ENCODE peak calls at places on chromosome X, in nine cellular contexts. One of them, this sample, is unnamed.

GRCh38 chrX:40278340-40279090 is 180.8 kb upstream of the BCOR start:
- DNase-seq in C1 segment of cervical spinal cord: no peak
- DNase-seq in activated CD8-positive, alpha-beta T cell treated with anti-CD3 and anti-CD28 coated beads, Interleukin-2, amount 10 ng/mL, durations not matched to agents 7 days and 5 days: peak; percentile 64
- DNase-seq in RPMI7951: no peak
- DNase-seq in ACHN: no peak
- DNase-seq in mesothelial cell of epicardium: no peak
- DNase-seq in osteocyte: no peak
- DNase-seq in brain microvascular endothelial cell: peak; percentile 23
- DNase-seq in aorta: no peak
- DNase-seq in this sample: no peak

GRCh38 chrX:137792214-137792613 is 226.3 kb downstream of the ZIC3 start:
- DNase-seq in C1 segment of cervical spinal cord: no peak
- DNase-seq in activated CD8-positive, alpha-beta T cell treated with anti-CD3 and anti-CD28 coated beads, Interleukin-2, amount 10 ng/mL, durations not matched to agents 7 days and 5 days: no peak
- DNase-seq in RPMI7951: no peak
- DNase-seq in ACHN: no peak
- DNase-seq in mesothelial cell of epicardium: no peak
- DNase-seq in osteocyte: no peak
- DNase-seq in brain microvascular endothelial cell: no peak
- DNase-seq in aorta: no peak
- DNase-seq in this sample: no peak

GRCh38 chrX:13194291-13195103 is 125.4 kb downstream of the ATXN3L start:
- DNase-seq in C1 segment of cervical spinal cord: no peak
- DNase-seq in activated CD8-positive, alpha-beta T cell treated with anti-CD3 and anti-CD28 coated beads, Interleukin-2, amount 10 ng/mL, durations not matched to agents 7 days and 5 days: no peak
- DNase-seq in RPMI7951: peak; percentile 64
- DNase-seq in ACHN: peak; percentile 4
- DNase-seq in mesothelial cell of epicardium: no peak
- DNase-seq in osteocyte: no peak
- DNase-seq in brain microvascular endothelial cell: no peak
- DNase-seq in aorta: no peak
- DNase-seq in this sample: peak; percentile 42

GRCh38 chrX:149630681-149631292 is 805 bp downstream of the TMEM185A start:
- DNase-seq in C1 segment of cervical spinal cord: no peak
- DNase-seq in activated CD8-positive, alpha-beta T cell treated with anti-CD3 and anti-CD28 coated beads, Interleukin-2, amount 10 ng/mL, durations not matched to agents 7 days and 5 days: no peak
- DNase-seq in RPMI7951: peak; percentile 40
- DNase-seq in ACHN: peak; percentile 33
- DNase-seq in mesothelial cell of epicardium: no peak
- DNase-seq in osteocyte: no peak
- DNase-seq in brain microvascular endothelial cell: peak; percentile 19
- DNase-seq in aorta: no peak
- DNase-seq in this sample: no peak

GRCh38 chrX:69014200-69014599 is 151.1 kb downstream of the PJA1 start:
- DNase-seq in C1 segment of cervical spinal cord: no peak
- DNase-seq in activated CD8-positive, alpha-beta T cell treated with anti-CD3 and anti-CD28 coated beads, Interleukin-2, amount 10 ng/mL, durations not matched to agents 7 days and 5 days: no peak
- DNase-seq in RPMI7951: no peak
- DNase-seq in ACHN: no peak
- DNase-seq in mesothelial cell of epicardium: no peak
- DNase-seq in osteocyte: peak; percentile 49
- DNase-seq in brain microvascular endothelial cell: peak; percentile 27
- DNase-seq in aorta: no peak
- DNase-seq in this sample: no peak

GRCh38 chrX:106862972-106863688 is 40.0 kb downstream of the RIPPLY1 start:
- DNase-seq in C1 segment of cervical spinal cord: no peak
- DNase-seq in activated CD8-positive, alpha-beta T cell treated with anti-CD3 and anti-CD28 coated beads, Interleukin-2, amount 10 ng/mL, durations not matched to agents 7 days and 5 days: peak; percentile 22
- DNase-seq in RPMI7951: peak; percentile 2
- DNase-seq in ACHN: peak; percentile 18
- DNase-seq in mesothelial cell of epicardium: no peak
- DNase-seq in osteocyte: no peak
- DNase-seq in brain microvascular endothelial cell: peak; percentile 7
- DNase-seq in aorta: no peak
- DNase-seq in this sample: peak; percentile 30

GRCh38 chrX:53280703-53281320 is 572 bp downstream of the IQSEC2 start:
- DNase-seq in C1 segment of cervical spinal cord: no peak
- DNase-seq in activated CD8-positive, alpha-beta T cell treated with anti-CD3 and anti-CD28 coated beads, Interleukin-2, amount 10 ng/mL, durations not matched to agents 7 days and 5 days: no peak
- DNase-seq in RPMI7951: peak; percentile 76
- DNase-seq in ACHN: peak; percentile 53
- DNase-seq in mesothelial cell of epicardium: no peak
- DNase-seq in osteocyte: no peak
- DNase-seq in brain microvascular endothelial cell: peak; percentile 47
- DNase-seq in aorta: no peak
- DNase-seq in this sample: no peak

GRCh38 chrX:76183289-76184057 is 10.6 kb downstream of the PBDC1 start:
- DNase-seq in C1 segment of cervical spinal cord: no peak
- DNase-seq in activated CD8-positive, alpha-beta T cell treated with anti-CD3 and anti-CD28 coated beads, Interleukin-2, amount 10 ng/mL, durations not matched to agents 7 days and 5 days: no peak
- DNase-seq in RPMI7951: peak; percentile 45
- DNase-seq in ACHN: no peak
- DNase-seq in mesothelial cell of epicardium: no peak
- DNase-seq in osteocyte: no peak
- DNase-seq in brain microvascular endothelial cell: peak; percentile 18
- DNase-seq in aorta: no peak
- DNase-seq in this sample: no peak

GRCh38 chrX:2499507-2499906 is 1.3 kb downstream of the DHRSX start:
- DNase-seq in C1 segment of cervical spinal cord: no peak
- DNase-seq in activated CD8-positive, alpha-beta T cell treated with anti-CD3 and anti-CD28 coated beads, Interleukin-2, amount 10 ng/mL, durations not matched to agents 7 days and 5 days: no peak
- DNase-seq in RPMI7951: no peak
- DNase-seq in ACHN: no peak
- DNase-seq in mesothelial cell of epicardium: no peak
- DNase-seq in osteocyte: no peak
- DNase-seq in brain microvascular endothelial cell: no peak
- DNase-seq in aorta: no peak
- DNase-seq in this sample: no peak

GRCh38 chrX:134753185-134754008 is 95.1 kb upstream of the PLAC1 start:
- DNase-seq in C1 segment of cervical spinal cord: no peak
- DNase-seq in activated CD8-positive, alpha-beta T cell treated with anti-CD3 and anti-CD28 coated beads, Interleukin-2, amount 10 ng/mL, durations not matched to agents 7 days and 5 days: no peak
- DNase-seq in RPMI7951: peak; percentile 69
- DNase-seq in ACHN: peak; percentile 39
- DNase-seq in mesothelial cell of epicardium: no peak
- DNase-seq in osteocyte: no peak
- DNase-seq in brain microvascular endothelial cell: peak; percentile 16
- DNase-seq in aorta: no peak
- DNase-seq in this sample: no peak

GRCh38 chrX:153765138-153766079 is 1.4 kb downstream of the PLXNB3 start:
- DNase-seq in C1 segment of cervical spinal cord: peak; percentile 92
- DNase-seq in activated CD8-positive, alpha-beta T cell treated with anti-CD3 and anti-CD28 coated beads, Interleukin-2, amount 10 ng/mL, durations not matched to agents 7 days and 5 days: no peak
- DNase-seq in RPMI7951: peak; percentile 45
- DNase-seq in ACHN: no peak
- DNase-seq in mesothelial cell of epicardium: no peak
- DNase-seq in osteocyte: no peak
- DNase-seq in brain microvascular endothelial cell: no peak
- DNase-seq in aorta: no peak
- DNase-seq in this sample: no peak

GRCh38 chrX:104351173-104351769 is 96.5 kb upstream of the ESX1 start:
- DNase-seq in C1 segment of cervical spinal cord: no peak
- DNase-seq in activated CD8-positive, alpha-beta T cell treated with anti-CD3 and anti-CD28 coated beads, Interleukin-2, amount 10 ng/mL, durations not matched to agents 7 days and 5 days: no peak
- DNase-seq in RPMI7951: peak; percentile 78
- DNase-seq in ACHN: peak; percentile 40
- DNase-seq in mesothelial cell of epicardium: no peak
- DNase-seq in osteocyte: no peak
- DNase-seq in brain microvascular endothelial cell: peak; percentile 59
- DNase-seq in aorta: no peak
- DNase-seq in this sample: no peak

GRCh38 chrX:154307207-154307606 is 11.6 kb downstream of the TKTL1 start:
- DNase-seq in C1 segment of cervical spinal cord: no peak
- DNase-seq in activated CD8-positive, alpha-beta T cell treated with anti-CD3 and anti-CD28 coated beads, Interleukin-2, amount 10 ng/mL, durations not matched to agents 7 days and 5 days: no peak
- DNase-seq in RPMI7951: no peak
- DNase-seq in ACHN: no peak
- DNase-seq in mesothelial cell of epicardium: no peak
- DNase-seq in osteocyte: no peak
- DNase-seq in brain microvascular endothelial cell: no peak
- DNase-seq in aorta: no peak
- DNase-seq in this sample: no peak

This sample was measured in OCI-LY7.